ENCODE peak calls at places on chromosomes 5 and 9, in nine cellular contexts. V is NCI-H1694; A is GM20000; D is sciatic nerve; J is mammary epithelial cell; K is AG04449; W is myocyte; C is activated gamma-delta T cell treated with Interleukin-2 at 50 U/mL for 16 hours; B is activated naive CD8-positive, alpha-beta T cell treated with anti-CD3 and anti-CD28 coated beads for 36 hours. P is an unnamed sample.

GRCh38 chr9:127096208-127096607 is 26.2 kb downstream of the ANGPTL2 start:
- DNase-seq in V (no peak), A (no peak), D (no peak), J (no peak), K (no peak), W (no peak), C (no peak), B (no peak), P (peak; percentile 74)

GRCh38 chr5:10534491-10535236 is 29.2 kb upstream of the ANKRD33B start:
- DNase-seq in V (peak; percentile 80), A (no peak), D (peak; percentile 53), J (no peak), K (no peak), W (no peak), C (no peak), B (no peak), P (no peak)

GRCh38 chr5:74952406-74952805 is 86.2 kb upstream of the FAM169A start:
- DNase-seq in V (no peak), A (no peak), D (no peak), J (no peak), K (no peak), W (no peak), C (no peak), B (no peak), P (no peak)

GRCh38 chr9:94600258-94600657 is 6.6 kb upstream of the FBP2 start:
- DNase-seq in V (no peak), A (no peak), D (no peak), J (no peak), K (no peak), W (no peak), C (no peak), B (no peak), P (peak; percentile 49)

GRCh38 chr5:35133186-35133585 is 85.4 kb upstream of the AGXT2 start:
- DNase-seq in V (no peak), A (no peak), D (no peak), J (no peak), K (no peak), W (no peak), C (no peak), B (no peak), P (no peak)

GRCh38 chr9:95508968-95509850 is 7.6 kb downstream of the PTCH1 start:
- DNase-seq in V (peak; percentile 89), A (peak; percentile 81), D (peak; percentile 90), J (peak; percentile 80), K (peak; percentile 67), W (peak; percentile 91), C (peak; percentile 50), B (peak; percentile 81), P (no peak)

GRCh38 chr5:33146916-33147315 is 293.8 kb upstream of the TARS1 start:
- DNase-seq in V (no peak), A (no peak), D (no peak), J (peak; percentile 72), K (no peak), W (no peak), C (no peak), B (no peak), P (no peak)

GRCh38 chr9:119477197-119477596 is 108.0 kb upstream of the BRINP1 start:
- DNase-seq in V (no peak), A (no peak), D (no peak), J (no peak), K (no peak), W (no peak), C (no peak), B (no peak), P (no peak)

GRCh38 chr5:38208782-38209378 is 49.5 kb upstream of the EGFLAM start:
- DNase-seq in V (peak; percentile 33), A (no peak), D (no peak), J (peak; percentile 37), K (no peak), W (peak; percentile 40), C (no peak), B (peak; percentile 2), P (no peak)

GRCh38 chr9:15189491-15189890 is 117.5 kb downstream of the TTC39B start:
- DNase-seq in V (no peak), A (no peak), D (no peak), J (no peak), K (no peak), W (no peak), C (no peak), B (no peak), P (no peak)